ENCODE peak calls at places on chromosomes 2 and 18, in four cellular contexts. G is HT1080, U is cardiac fibroblast, N is fibroblast of villous mesenchyme. L is an unnamed sample.

GRCh38 chr2:45772038-45772437 is 120.6 kb downstream of the PRKCE start:
- DNase-seq in N (no peak), U (no peak), G (no peak), L (no peak)

GRCh38 chr2:16900405-16901025 is 234.9 kb upstream of the CYRIA start:
- DNase-seq in G (peak; percentile 38), U (no peak), N (peak; percentile 8), L (no peak)

GRCh38 chr2:27353762-27354596 is 2.6 kb downstream of the GTF3C2 start:
- DNase-seq in N (peak; percentile 73), U (peak; percentile 22), G (no peak), L (peak; percentile 28)

GRCh38 chr2:164091673-164092072 is 355.9 kb upstream of the FIGN start:
- DNase-seq in N (no peak), G (no peak), U (no peak), L (no peak)

GRCh38 chr2:198438326-198438725 is 633.9 kb downstream of the PLCL1 start:
- DNase-seq in N (no peak), U (no peak), G (peak; percentile 58), L (no peak)

GRCh38 chr2:102661846-102662245 is 42.5 kb downstream of the SLC9A2 start:
- DNase-seq in G (no peak), N (no peak), U (no peak), L (no peak)

GRCh38 chr2:3421541-3421940 is 42.0 kb downstream of the TRAPPC12 start:
- DNase-seq in N (no peak), G (no peak), U (no peak), L (no peak)

GRCh38 chr2:111216811-111217652 is 96.3 kb downstream of the BCL2L11 start:
- DNase-seq in G (no peak), U (no peak), N (no peak), L (no peak)

GRCh38 chr2:16561251-16561650 is 104.4 kb downstream of the CYRIA start:
- DNase-seq in U (no peak), G (no peak), N (no peak), L (no peak)

GRCh38 chr2:112472547-112473263 is 9.3 kb upstream of the TTL start:
- DNase-seq in G (no peak), U (no peak), N (no peak), L (no peak)

GRCh38 chr2:49306925-49307324 is 152.6 kb upstream of the FSHR start:
- DNase-seq in U (no peak), G (peak; percentile 27), N (peak; percentile 5), L (no peak)

GRCh38 chr2:124316875-124317605 is 292.0 kb downstream of the CNTNAP5 start:
- DNase-seq in G (no peak), N (peak; percentile 3), U (peak; percentile 35), L (no peak)

GRCh38 chr18:5885337-5885736 is 10.0 kb downstream of the TMEM200C start:
- DNase-seq in G (no peak), N (no peak), U (no peak), L (no peak)

GRCh38 chr2:5530022-5530696 is 162.0 kb upstream of the SOX11 start:
- DNase-seq in G (no peak), U (no peak), N (no peak), L (no peak)

GRCh38 chr2:54613794-54614257 is 109.6 kb upstream of the EML6 start:
- DNase-seq in G (peak; percentile 73), U (peak; percentile 61), N (peak; percentile 49), L (peak; percentile 72)

GRCh38 chr2:121898483-121898882 is 143.0 kb downstream of the TSN start:
- DNase-seq in G (peak; percentile 85), U (peak; percentile 66), N (no peak), L (peak; percentile 31)

GRCh38 chr2:198711484-198711883 is 746.3 kb downstream of the SATB2 start:
- DNase-seq in G (no peak), N (no peak), U (no peak), L (no peak)

GRCh38 chr2:97355887-97356286 is 233.8 kb downstream of the ANKRD36B start:
- DNase-seq in G (no peak), U (peak; percentile 3), N (no peak), L (no peak)

GRCh38 chr2:127121341-127121740 is 14.4 kb upstream of the BIN1 start:
- DNase-seq in G (no peak), U (no peak), N (no peak), L (no peak)

GRCh38 chr18:21897811-21898210 is 157.2 kb downstream of the MIB1 start:
- DNase-seq in G (peak; percentile 36), U (peak; percentile 63), N (peak; percentile 40), L (peak; percentile 36)

GRCh38 chr2:20330202-20330601 is 20.4 kb downstream of the PUM2 start:
- DNase-seq in G (no peak), U (no peak), N (no peak), L (no peak)

L was measured in RPMI7951.